ENCODE peak calls at places on chromosomes 2 and 18, in ten cellular contexts. One of them, this sample, is unnamed.

GRCh38 chr2:148614332-148615049 is 30.1 kb upstream of the EPC2 start:
- DNase-seq in NT2/D1: peak; percentile 42
- DNase-seq in activated CD4-positive, alpha-beta T cell treated with anti-CD3 and anti-CD28 coated beads, Interleukin-2, amount 50 U/mL, for 24 hours: no peak
- DNase-seq in NCI-H1436 treated with DMSO at 0.1 percent for 48 hours: no peak
- DNase-seq in nephron progenitor cell: no peak
- DNase-seq in iris pigment epithelial cell: peak; percentile 69
- DNase-seq in stimulated activated CD8-positive, alpha-beta memory T cell treated with anti-CD3 and anti-CD28 coated beads, Interleukin-4, amount 100 ng/mL, for 4 hours: no peak
- DNase-seq in AG04449: peak; percentile 31
- DNase-seq in GM12865: peak; percentile 75
- DNase-seq in AG08396: peak; percentile 10
- DNase-seq in this sample: peak; percentile 64

GRCh38 chr2:173278794-173279527 is 75.7 kb upstream of the CDCA7 start:
- DNase-seq in stimulated activated CD8-positive, alpha-beta memory T cell treated with anti-CD3 and anti-CD28 coated beads, Interleukin-4, amount 100 ng/mL, for 4 hours: no peak
- DNase-seq in NCI-H1436 treated with DMSO at 0.1 percent for 48 hours: no peak
- DNase-seq in NT2/D1: no peak
- DNase-seq in AG04449: no peak
- DNase-seq in GM12865: peak; percentile 10
- DNase-seq in activated CD4-positive, alpha-beta T cell treated with anti-CD3 and anti-CD28 coated beads, Interleukin-2, amount 50 U/mL, for 24 hours: no peak
- DNase-seq in iris pigment epithelial cell: peak; percentile 4
- DNase-seq in AG08396: no peak
- DNase-seq in nephron progenitor cell: no peak
- DNase-seq in this sample: no peak

GRCh38 chr2:24509840-24510239 is 18.8 kb downstream of the NCOA1 start:
- DNase-seq in iris pigment epithelial cell: no peak
- DNase-seq in AG04449: no peak
- DNase-seq in stimulated activated CD8-positive, alpha-beta memory T cell treated with anti-CD3 and anti-CD28 coated beads, Interleukin-4, amount 100 ng/mL, for 4 hours: no peak
- DNase-seq in AG08396: no peak
- DNase-seq in activated CD4-positive, alpha-beta T cell treated with anti-CD3 and anti-CD28 coated beads, Interleukin-2, amount 50 U/mL, for 24 hours: no peak
- DNase-seq in GM12865: peak; percentile 53
- DNase-seq in nephron progenitor cell: no peak
- DNase-seq in NT2/D1: no peak
- DNase-seq in NCI-H1436 treated with DMSO at 0.1 percent for 48 hours: no peak
- DNase-seq in this sample: no peak

GRCh38 chr2:110206056-110206455 is 1.2 kb upstream of the NPHP1 start:
- DNase-seq in GM12865: no peak
- DNase-seq in AG04449: no peak
- DNase-seq in activated CD4-positive, alpha-beta T cell treated with anti-CD3 and anti-CD28 coated beads, Interleukin-2, amount 50 U/mL, for 24 hours: no peak
- DNase-seq in iris pigment epithelial cell: peak; percentile 63
- DNase-seq in stimulated activated CD8-positive, alpha-beta memory T cell treated with anti-CD3 and anti-CD28 coated beads, Interleukin-4, amount 100 ng/mL, for 4 hours: no peak
- DNase-seq in nephron progenitor cell: no peak
- DNase-seq in AG08396: no peak
- DNase-seq in NCI-H1436 treated with DMSO at 0.1 percent for 48 hours: no peak
- DNase-seq in NT2/D1: no peak
- DNase-seq in this sample: peak; percentile 42

GRCh38 chr2:130156624-130157004 is 11.7 kb upstream of the CCDC74B start:
- DNase-seq in GM12865: no peak
- DNase-seq in AG04449: no peak
- DNase-seq in NCI-H1436 treated with DMSO at 0.1 percent for 48 hours: no peak
- DNase-seq in AG08396: no peak
- DNase-seq in activated CD4-positive, alpha-beta T cell treated with anti-CD3 and anti-CD28 coated beads, Interleukin-2, amount 50 U/mL, for 24 hours: no peak
- DNase-seq in stimulated activated CD8-positive, alpha-beta memory T cell treated with anti-CD3 and anti-CD28 coated beads, Interleukin-4, amount 100 ng/mL, for 4 hours: no peak
- DNase-seq in NT2/D1: no peak
- DNase-seq in iris pigment epithelial cell: no peak
- DNase-seq in nephron progenitor cell: no peak
- DNase-seq in this sample: no peak

GRCh38 chr18:68713131-68713530 is 1.8 kb downstream of the TMX3 start:
- DNase-seq in AG04449: no peak
- DNase-seq in iris pigment epithelial cell: no peak
- DNase-seq in NCI-H1436 treated with DMSO at 0.1 percent for 48 hours: no peak
- DNase-seq in AG08396: no peak
- DNase-seq in activated CD4-positive, alpha-beta T cell treated with anti-CD3 and anti-CD28 coated beads, Interleukin-2, amount 50 U/mL, for 24 hours: no peak
- DNase-seq in nephron progenitor cell: no peak
- DNase-seq in stimulated activated CD8-positive, alpha-beta memory T cell treated with anti-CD3 and anti-CD28 coated beads, Interleukin-4, amount 100 ng/mL, for 4 hours: no peak
- DNase-seq in NT2/D1: no peak
- DNase-seq in GM12865: peak; percentile 16
- DNase-seq in this sample: no peak

GRCh38 chr2:75055820-75056675 is 97.6 kb downstream of the POLE4 start:
- DNase-seq in nephron progenitor cell: no peak
- DNase-seq in AG04449: peak; percentile 57
- DNase-seq in stimulated activated CD8-positive, alpha-beta memory T cell treated with anti-CD3 and anti-CD28 coated beads, Interleukin-4, amount 100 ng/mL, for 4 hours: no peak
- DNase-seq in NCI-H1436 treated with DMSO at 0.1 percent for 48 hours: no peak
- DNase-seq in activated CD4-positive, alpha-beta T cell treated with anti-CD3 and anti-CD28 coated beads, Interleukin-2, amount 50 U/mL, for 24 hours: no peak
- DNase-seq in NT2/D1: peak; percentile 91
- DNase-seq in GM12865: peak; percentile 94
- DNase-seq in iris pigment epithelial cell: peak; percentile 35
- DNase-seq in AG08396: no peak
- DNase-seq in this sample: peak; percentile 7

GRCh38 chr18:45012286-45012685 is 331.6 kb downstream of the SETBP1 start:
- DNase-seq in nephron progenitor cell: no peak
- DNase-seq in activated CD4-positive, alpha-beta T cell treated with anti-CD3 and anti-CD28 coated beads, Interleukin-2, amount 50 U/mL, for 24 hours: no peak
- DNase-seq in NCI-H1436 treated with DMSO at 0.1 percent for 48 hours: no peak
- DNase-seq in GM12865: no peak
- DNase-seq in stimulated activated CD8-positive, alpha-beta memory T cell treated with anti-CD3 and anti-CD28 coated beads, Interleukin-4, amount 100 ng/mL, for 4 hours: no peak
- DNase-seq in iris pigment epithelial cell: no peak
- DNase-seq in AG04449: no peak
- DNase-seq in NT2/D1: peak; percentile 28
- DNase-seq in AG08396: no peak
- DNase-seq in this sample: no peak

GRCh38 chr2:44838116-44838790 is 103.2 kb upstream of the SIX3 start:
- DNase-seq in nephron progenitor cell: no peak
- DNase-seq in AG04449: no peak
- DNase-seq in NCI-H1436 treated with DMSO at 0.1 percent for 48 hours: no peak
- DNase-seq in AG08396: no peak
- DNase-seq in GM12865: peak; percentile 69
- DNase-seq in activated CD4-positive, alpha-beta T cell treated with anti-CD3 and anti-CD28 coated beads, Interleukin-2, amount 50 U/mL, for 24 hours: no peak
- DNase-seq in NT2/D1: no peak
- DNase-seq in stimulated activated CD8-positive, alpha-beta memory T cell treated with anti-CD3 and anti-CD28 coated beads, Interleukin-4, amount 100 ng/mL, for 4 hours: no peak
- DNase-seq in iris pigment epithelial cell: no peak
- DNase-seq in this sample: no peak

GRCh38 chr2:241049739-241050623 is 51.6 kb downstream of the SNED1 start:
- DNase-seq in GM12865: no peak
- DNase-seq in stimulated activated CD8-positive, alpha-beta memory T cell treated with anti-CD3 and anti-CD28 coated beads, Interleukin-4, amount 100 ng/mL, for 4 hours: no peak
- DNase-seq in activated CD4-positive, alpha-beta T cell treated with anti-CD3 and anti-CD28 coated beads, Interleukin-2, amount 50 U/mL, for 24 hours: no peak
- DNase-seq in NT2/D1: no peak
- DNase-seq in nephron progenitor cell: peak; percentile 84
- DNase-seq in AG08396: no peak
- DNase-seq in iris pigment epithelial cell: peak; percentile 18
- DNase-seq in NCI-H1436 treated with DMSO at 0.1 percent for 48 hours: no peak
- DNase-seq in AG04449: no peak
- DNase-seq in this sample: peak; percentile 6

GRCh38 chr2:62050456-62051045 is 145.1 kb downstream of the COMMD1 start:
- DNase-seq in NT2/D1: no peak
- DNase-seq in AG08396: no peak
- DNase-seq in GM12865: no peak
- DNase-seq in activated CD4-positive, alpha-beta T cell treated with anti-CD3 and anti-CD28 coated beads, Interleukin-2, amount 50 U/mL, for 24 hours: no peak
- DNase-seq in iris pigment epithelial cell: no peak
- DNase-seq in NCI-H1436 treated with DMSO at 0.1 percent for 48 hours: no peak
- DNase-seq in nephron progenitor cell: no peak
- DNase-seq in AG04449: no peak
- DNase-seq in stimulated activated CD8-positive, alpha-beta memory T cell treated with anti-CD3 and anti-CD28 coated beads, Interleukin-4, amount 100 ng/mL, for 4 hours: no peak
- DNase-seq in this sample: peak; percentile 81

GRCh38 chr2:105793230-105793975 is 48.7 kb downstream of the NCK2 start:
- DNase-seq in iris pigment epithelial cell: no peak
- DNase-seq in stimulated activated CD8-positive, alpha-beta memory T cell treated with anti-CD3 and anti-CD28 coated beads, Interleukin-4, amount 100 ng/mL, for 4 hours: no peak
- DNase-seq in activated CD4-positive, alpha-beta T cell treated with anti-CD3 and anti-CD28 coated beads, Interleukin-2, amount 50 U/mL, for 24 hours: no peak
- DNase-seq in AG04449: no peak
- DNase-seq in GM12865: peak; percentile 46
- DNase-seq in NT2/D1: no peak
- DNase-seq in AG08396: no peak
- DNase-seq in nephron progenitor cell: no peak
- DNase-seq in NCI-H1436 treated with DMSO at 0.1 percent for 48 hours: no peak
- DNase-seq in this sample: no peak

GRCh38 chr2:223735659-223736244 is 101.6 kb downstream of the AP1S3 start:
- DNase-seq in activated CD4-positive, alpha-beta T cell treated with anti-CD3 and anti-CD28 coated beads, Interleukin-2, amount 50 U/mL, for 24 hours: no peak
- DNase-seq in AG08396: peak; percentile 59
- DNase-seq in GM12865: no peak
- DNase-seq in NT2/D1: no peak
- DNase-seq in NCI-H1436 treated with DMSO at 0.1 percent for 48 hours: no peak
- DNase-seq in nephron progenitor cell: no peak
- DNase-seq in stimulated activated CD8-positive, alpha-beta memory T cell treated with anti-CD3 and anti-CD28 coated beads, Interleukin-4, amount 100 ng/mL, for 4 hours: no peak
- DNase-seq in iris pigment epithelial cell: peak; percentile 97
- DNase-seq in AG04449: peak; percentile 89
- DNase-seq in this sample: peak; percentile 97

GRCh38 chr18:51614033-51614432 is 416.6 kb upstream of the MEX3C start:
- DNase-seq in NCI-H1436 treated with DMSO at 0.1 percent for 48 hours: no peak
- DNase-seq in NT2/D1: no peak
- DNase-seq in iris pigment epithelial cell: peak; percentile 33
- DNase-seq in stimulated activated CD8-positive, alpha-beta memory T cell treated with anti-CD3 and anti-CD28 coated beads, Interleukin-4, amount 100 ng/mL, for 4 hours: no peak
- DNase-seq in GM12865: no peak
- DNase-seq in activated CD4-positive, alpha-beta T cell treated with anti-CD3 and anti-CD28 coated beads, Interleukin-2, amount 50 U/mL, for 24 hours: no peak
- DNase-seq in nephron progenitor cell: no peak
- DNase-seq in AG04449: no peak
- DNase-seq in AG08396: no peak
- DNase-seq in this sample: peak; percentile 68

GRCh38 chr2:180655842-180656454 is 324.5 kb upstream of the UBE2E3 start:
- DNase-seq in NT2/D1: no peak
- DNase-seq in NCI-H1436 treated with DMSO at 0.1 percent for 48 hours: no peak
- DNase-seq in nephron progenitor cell: no peak
- DNase-seq in GM12865: no peak
- DNase-seq in AG04449: no peak
- DNase-seq in activated CD4-positive, alpha-beta T cell treated with anti-CD3 and anti-CD28 coated beads, Interleukin-2, amount 50 U/mL, for 24 hours: no peak
- DNase-seq in iris pigment epithelial cell: no peak
- DNase-seq in stimulated activated CD8-positive, alpha-beta memory T cell treated with anti-CD3 and anti-CD28 coated beads, Interleukin-4, amount 100 ng/mL, for 4 hours: no peak
- DNase-seq in AG08396: no peak
- DNase-seq in this sample: no peak

GRCh38 chr18:24157855-24158254 is 19.0 kb downstream of the CABYR start:
- DNase-seq in NT2/D1: no peak
- DNase-seq in stimulated activated CD8-positive, alpha-beta memory T cell treated with anti-CD3 and anti-CD28 coated beads, Interleukin-4, amount 100 ng/mL, for 4 hours: no peak
- DNase-seq in GM12865: no peak
- DNase-seq in nephron progenitor cell: no peak
- DNase-seq in activated CD4-positive, alpha-beta T cell treated with anti-CD3 and anti-CD28 coated beads, Interleukin-2, amount 50 U/mL, for 24 hours: no peak
- DNase-seq in AG08396: no peak
- DNase-seq in iris pigment epithelial cell: no peak
- DNase-seq in AG04449: no peak
- DNase-seq in NCI-H1436 treated with DMSO at 0.1 percent for 48 hours: no peak
- DNase-seq in this sample: no peak

GRCh38 chr2:647003-647560 is 30.1 kb downstream of the TMEM18 start:
- DNase-seq in AG08396: no peak
- DNase-seq in activated CD4-positive, alpha-beta T cell treated with anti-CD3 and anti-CD28 coated beads, Interleukin-2, amount 50 U/mL, for 24 hours: no peak
- DNase-seq in stimulated activated CD8-positive, alpha-beta memory T cell treated with anti-CD3 and anti-CD28 coated beads, Interleukin-4, amount 100 ng/mL, for 4 hours: no peak
- DNase-seq in NT2/D1: no peak
- DNase-seq in nephron progenitor cell: no peak
- DNase-seq in AG04449: no peak
- DNase-seq in GM12865: no peak
- DNase-seq in NCI-H1436 treated with DMSO at 0.1 percent for 48 hours: no peak
- DNase-seq in iris pigment epithelial cell: no peak
- DNase-seq in this sample: no peak

GRCh38 chr18:79595876-79596374 is 83.7 kb upstream of the CTDP1 start:
- DNase-seq in AG08396: no peak
- DNase-seq in NT2/D1: no peak
- DNase-seq in iris pigment epithelial cell: no peak
- DNase-seq in activated CD4-positive, alpha-beta T cell treated with anti-CD3 and anti-CD28 coated beads, Interleukin-2, amount 50 U/mL, for 24 hours: no peak
- DNase-seq in nephron progenitor cell: no peak
- DNase-seq in GM12865: no peak
- DNase-seq in stimulated activated CD8-positive, alpha-beta memory T cell treated with anti-CD3 and anti-CD28 coated beads, Interleukin-4, amount 100 ng/mL, for 4 hours: no peak
- DNase-seq in AG04449: no peak
- DNase-seq in NCI-H1436 treated with DMSO at 0.1 percent for 48 hours: no peak
- DNase-seq in this sample: no peak

GRCh38 chr2:9764153-9764778 is 79.0 kb upstream of the TAF1B start:
- DNase-seq in AG04449: no peak
- DNase-seq in stimulated activated CD8-positive, alpha-beta memory T cell treated with anti-CD3 and anti-CD28 coated beads, Interleukin-4, amount 100 ng/mL, for 4 hours: no peak
- DNase-seq in NCI-H1436 treated with DMSO at 0.1 percent for 48 hours: no peak
- DNase-seq in NT2/D1: no peak
- DNase-seq in activated CD4-positive, alpha-beta T cell treated with anti-CD3 and anti-CD28 coated beads, Interleukin-2, amount 50 U/mL, for 24 hours: no peak
- DNase-seq in AG08396: no peak
- DNase-seq in iris pigment epithelial cell: no peak
- DNase-seq in nephron progenitor cell: no peak
- DNase-seq in GM12865: peak; percentile 24
- DNase-seq in this sample: no peak

GRCh38 chr2:38636069-38636468 is 29.8 kb upstream of the GALM start:
- DNase-seq in NT2/D1: no peak
- DNase-seq in stimulated activated CD8-positive, alpha-beta memory T cell treated with anti-CD3 and anti-CD28 coated beads, Interleukin-4, amount 100 ng/mL, for 4 hours: no peak
- DNase-seq in AG08396: no peak
- DNase-seq in iris pigment epithelial cell: no peak
- DNase-seq in NCI-H1436 treated with DMSO at 0.1 percent for 48 hours: no peak
- DNase-seq in nephron progenitor cell: no peak
- DNase-seq in AG04449: no peak
- DNase-seq in activated CD4-positive, alpha-beta T cell treated with anti-CD3 and anti-CD28 coated beads, Interleukin-2, amount 50 U/mL, for 24 hours: no peak
- DNase-seq in GM12865: no peak
- DNase-seq in this sample: no peak

GRCh38 chr2:12486205-12487118 is 230.3 kb upstream of the TRIB2 start:
- DNase-seq in nephron progenitor cell: no peak
- DNase-seq in NCI-H1436 treated with DMSO at 0.1 percent for 48 hours: no peak
- DNase-seq in iris pigment epithelial cell: peak; percentile 81
- DNase-seq in NT2/D1: peak; percentile 20
- DNase-seq in AG08396: no peak
- DNase-seq in stimulated activated CD8-positive, alpha-beta memory T cell treated with anti-CD3 and anti-CD28 coated beads, Interleukin-4, amount 100 ng/mL, for 4 hours: no peak
- DNase-seq in GM12865: peak; percentile 45
- DNase-seq in activated CD4-positive, alpha-beta T cell treated with anti-CD3 and anti-CD28 coated beads, Interleukin-2, amount 50 U/mL, for 24 hours: no peak
- DNase-seq in AG04449: no peak
- DNase-seq in this sample: peak; percentile 63

GRCh38 chr2:75221872-75222271 is 22.6 kb upstream of the TACR1 start:
- DNase-seq in NT2/D1: no peak
- DNase-seq in GM12865: no peak
- DNase-seq in AG04449: peak; percentile 46
- DNase-seq in NCI-H1436 treated with DMSO at 0.1 percent for 48 hours: no peak
- DNase-seq in nephron progenitor cell: no peak
- DNase-seq in AG08396: peak; percentile 40
- DNase-seq in iris pigment epithelial cell: peak; percentile 66
- DNase-seq in activated CD4-positive, alpha-beta T cell treated with anti-CD3 and anti-CD28 coated beads, Interleukin-2, amount 50 U/mL, for 24 hours: no peak
- DNase-seq in stimulated activated CD8-positive, alpha-beta memory T cell treated with anti-CD3 and anti-CD28 coated beads, Interleukin-4, amount 100 ng/mL, for 4 hours: no peak
- DNase-seq in this sample: peak; percentile 17

GRCh38 chr2:102809291-102810189 is 47.7 kb downstream of the TMEM182 start:
- DNase-seq in NCI-H1436 treated with DMSO at 0.1 percent for 48 hours: no peak
- DNase-seq in nephron progenitor cell: no peak
- DNase-seq in GM12865: no peak
- DNase-seq in AG04449: no peak
- DNase-seq in AG08396: no peak
- DNase-seq in iris pigment epithelial cell: no peak
- DNase-seq in stimulated activated CD8-positive, alpha-beta memory T cell treated with anti-CD3 and anti-CD28 coated beads, Interleukin-4, amount 100 ng/mL, for 4 hours: no peak
- DNase-seq in activated CD4-positive, alpha-beta T cell treated with anti-CD3 and anti-CD28 coated beads, Interleukin-2, amount 50 U/mL, for 24 hours: no peak
- DNase-seq in NT2/D1: no peak
- DNase-seq in this sample: no peak

GRCh38 chr18:73939391-73939790 is 208.2 kb downstream of the FBXO15 start:
- DNase-seq in GM12865: no peak
- DNase-seq in AG04449: no peak
- DNase-seq in iris pigment epithelial cell: no peak
- DNase-seq in AG08396: no peak
- DNase-seq in NCI-H1436 treated with DMSO at 0.1 percent for 48 hours: no peak
- DNase-seq in nephron progenitor cell: no peak
- DNase-seq in activated CD4-positive, alpha-beta T cell treated with anti-CD3 and anti-CD28 coated beads, Interleukin-2, amount 50 U/mL, for 24 hours: no peak
- DNase-seq in NT2/D1: no peak
- DNase-seq in stimulated activated CD8-positive, alpha-beta memory T cell treated with anti-CD3 and anti-CD28 coated beads, Interleukin-4, amount 100 ng/mL, for 4 hours: no peak
- DNase-seq in this sample: no peak

GRCh38 chr2:45011621-45012602 is 2.7 kb upstream of the SIX2 start:
- DNase-seq in GM12865: no peak
- DNase-seq in AG08396: no peak
- DNase-seq in NT2/D1: no peak
- DNase-seq in iris pigment epithelial cell: peak; percentile 23
- DNase-seq in stimulated activated CD8-positive, alpha-beta memory T cell treated with anti-CD3 and anti-CD28 coated beads, Interleukin-4, amount 100 ng/mL, for 4 hours: no peak
- DNase-seq in AG04449: no peak
- DNase-seq in activated CD4-positive, alpha-beta T cell treated with anti-CD3 and anti-CD28 coated beads, Interleukin-2, amount 50 U/mL, for 24 hours: no peak
- DNase-seq in nephron progenitor cell: no peak
- DNase-seq in NCI-H1436 treated with DMSO at 0.1 percent for 48 hours: no peak
- DNase-seq in this sample: peak; percentile 31

GRCh38 chr2:120436885-120437603 is 91.1 kb downstream of the INHBB start:
- DNase-seq in AG08396: peak; percentile 61
- DNase-seq in nephron progenitor cell: peak; percentile 37
- DNase-seq in iris pigment epithelial cell: peak; percentile 31
- DNase-seq in NCI-H1436 treated with DMSO at 0.1 percent for 48 hours: no peak
- DNase-seq in AG04449: no peak
- DNase-seq in NT2/D1: peak; percentile 75
- DNase-seq in activated CD4-positive, alpha-beta T cell treated with anti-CD3 and anti-CD28 coated beads, Interleukin-2, amount 50 U/mL, for 24 hours: no peak
- DNase-seq in stimulated activated CD8-positive, alpha-beta memory T cell treated with anti-CD3 and anti-CD28 coated beads, Interleukin-4, amount 100 ng/mL, for 4 hours: no peak
- DNase-seq in GM12865: peak; percentile 46
- DNase-seq in this sample: peak; percentile 50

GRCh38 chr2:220506466-220506865 is 879.0 kb downstream of the SLC4A3 start:
- DNase-seq in GM12865: no peak
- DNase-seq in NCI-H1436 treated with DMSO at 0.1 percent for 48 hours: no peak
- DNase-seq in AG08396: no peak
- DNase-seq in nephron progenitor cell: no peak
- DNase-seq in NT2/D1: no peak
- DNase-seq in stimulated activated CD8-positive, alpha-beta memory T cell treated with anti-CD3 and anti-CD28 coated beads, Interleukin-4, amount 100 ng/mL, for 4 hours: no peak
- DNase-seq in iris pigment epithelial cell: no peak
- DNase-seq in activated CD4-positive, alpha-beta T cell treated with anti-CD3 and anti-CD28 coated beads, Interleukin-2, amount 50 U/mL, for 24 hours: no peak
- DNase-seq in AG04449: no peak
- DNase-seq in this sample: peak; percentile 27

GRCh38 chr2:187658952-187659525 is 104.8 kb upstream of the TFPI start:
- DNase-seq in iris pigment epithelial cell: peak; percentile 45
- DNase-seq in NCI-H1436 treated with DMSO at 0.1 percent for 48 hours: no peak
- DNase-seq in AG04449: no peak
- DNase-seq in NT2/D1: peak; percentile 32
- DNase-seq in AG08396: peak; percentile 16
- DNase-seq in activated CD4-positive, alpha-beta T cell treated with anti-CD3 and anti-CD28 coated beads, Interleukin-2, amount 50 U/mL, for 24 hours: no peak
- DNase-seq in nephron progenitor cell: peak; percentile 5
- DNase-seq in stimulated activated CD8-positive, alpha-beta memory T cell treated with anti-CD3 and anti-CD28 coated beads, Interleukin-4, amount 100 ng/mL, for 4 hours: no peak
- DNase-seq in GM12865: peak; percentile 36
- DNase-seq in this sample: peak; percentile 76